ENCODE peak calls at places on chromosome 2, in six cellular contexts. C is EL, U is caudate nucleus, M is MCF 10A, B is dermis blood vessel endothelial cell, T is kidney epithelial cell. R is an unnamed sample.

GRCh38 chr2:115746151-115746550 is 1303.7 kb downstream of the DPP10 start:
- DNase-seq in C (no peak), U (no peak), M (no peak), B (no peak), T (no peak), R (no peak)

GRCh38 chr2:217995741-217996141 is 7.1 kb downstream of the TNS1 start:
- DNase-seq in C (peak), U (no peak), M (peak), B (no peak), T (no peak), R (no peak)

GRCh38 chr2:201513271-201513670 is 61.7 kb downstream of the STRADB start:
- DNase-seq in C (no peak), U (no peak), M (no peak), B (no peak), T (no peak), R (no peak)

GRCh38 chr2:20071397-20072383 is 20.3 kb upstream of the LAPTM4A start:
- DNase-seq in C (peak), U (no peak), M (peak), B (no peak), T (no peak), R (no peak)

GRCh38 chr2:145006957-145007672 is 487.2 kb upstream of the ZEB2 start:
- DNase-seq in C (peak), U (no peak), M (peak), B (peak), T (peak), R (no peak)

GRCh38 chr2:229869226-229869625 is 52.6 kb downstream of the TRIP12 start:
- DNase-seq in C (no peak), U (no peak), M (no peak), B (no peak), T (no peak), R (no peak)

GRCh38 chr2:101818531-101819451 is 121.3 kb downstream of the MAP4K4 start:
- DNase-seq in C (peak), U (no peak), M (peak), B (peak), T (no peak), R (no peak)

GRCh38 chr2:182868423-182868822 is 2.0 kb upstream of the FRZB start:
- DNase-seq in C (no peak), U (no peak), M (no peak), B (no peak), T (no peak), R (no peak)

GRCh38 chr2:179195146-179195545 is 69.5 kb downstream of the SESTD1 start:
- DNase-seq in C (no peak), U (no peak), M (no peak), B (no peak), T (no peak), R (no peak)

GRCh38 chr2:17353268-17353667 is 165.0 kb downstream of the RAD51AP2 start:
- DNase-seq in C (no peak), U (no peak), M (no peak), B (no peak), T (no peak), R (no peak)

GRCh38 chr2:37575780-37576179 is 95.7 kb downstream of the CDC42EP3 start:
- DNase-seq in C (no peak), U (no peak), M (no peak), B (peak), T (no peak), R (no peak)

GRCh38 chr2:181077128-181077709 is 96.8 kb downstream of the UBE2E3 start:
- DNase-seq in C (peak), U (no peak), M (peak), B (peak), T (no peak), R (no peak)

GRCh38 chr2:237479747-237480146 is 7.3 kb upstream of the MLPH start:
- DNase-seq in C (no peak), U (no peak), M (no peak), B (no peak), T (no peak), R (no peak)

GRCh38 chr2:71923143-71923525 is 224.5 kb downstream of the CYP26B1 start:
- DNase-seq in C (peak), U (no peak), M (no peak), B (no peak), T (no peak), R (no peak)

GRCh38 chr2:216023055-216023648 is 9.8 kb upstream of the MREG start:
- DNase-seq in C (peak), U (no peak), M (peak), B (peak), T (no peak), R (no peak)

GRCh38 chr2:201971516-201972228 is 62.0 kb upstream of the FZD7 start:
- DNase-seq in C (peak), U (no peak), M (no peak), B (no peak), T (no peak), R (no peak)

GRCh38 chr2:190540048-190540447 is 5.5 kb upstream of the NEMP2 start:
- DNase-seq in C (no peak), U (no peak), M (peak), B (peak), T (no peak), R (no peak)

GRCh38 chr2:3738454-3738853 is 35.1 kb downstream of the DCDC2C start:
- DNase-seq in C (peak), U (no peak), M (peak), B (peak), T (no peak), R (no peak)

GRCh38 chr2:234571620-234572407 is 74.9 kb upstream of the ARL4C start:
- DNase-seq in C (peak), U (no peak), M (no peak), B (no peak), T (no peak), R (no peak)

GRCh38 chr2:40625849-40626248 is 174.0 kb upstream of the SLC8A1 start:
- DNase-seq in C (peak), U (no peak), M (peak), B (no peak), T (peak), R (no peak)

GRCh38 chr2:205612661-205613060 is 69.6 kb upstream of the NRP2 start:
- DNase-seq in C (no peak), U (no peak), M (no peak), B (no peak), T (no peak), R (no peak)

GRCh38 chr2:218815244-218815637 is 16.4 kb downstream of the PRKAG3 start:
- DNase-seq in C (no peak), U (no peak), M (no peak), B (no peak), T (no peak), R (no peak)

GRCh38 chr2:231047270-231047921 is 9.3 kb upstream of the PSMD1 start:
- DNase-seq in C (no peak), U (peak), M (no peak), B (no peak), T (no peak), R (no peak)

GRCh38 chr2:112799291-112799975 is 15.1 kb upstream of the IL1A start:
- DNase-seq in C (no peak), U (no peak), M (no peak), B (no peak), T (no peak), R (no peak)

GRCh38 chr2:230842473-230842872 is 22.3 kb upstream of the ITM2C start:
- DNase-seq in C (no peak), U (no peak), M (peak), B (no peak), T (peak), R (no peak)

GRCh38 chr2:23480991-23481797 is 96.2 kb downstream of the KLHL29 start:
- DNase-seq in C (peak), U (no peak), M (peak), B (peak), T (peak), R (no peak)

GRCh38 chr2:25558262-25558661 is 115.1 kb downstream of the DTNB start:
- DNase-seq in C (peak), U (no peak), M (no peak), B (peak), T (peak), R (no peak)

GRCh38 chr2:136439277-136439676 is 321.3 kb upstream of the CXCR4 start:
- DNase-seq in C (no peak), U (no peak), M (no peak), B (no peak), T (no peak), R (no peak)

GRCh38 chr2:47664817-47665216 is 118.1 kb upstream of the MSH6 start:
- DNase-seq in C (no peak), U (no peak), M (peak), B (peak), T (no peak), R (no peak)

GRCh38 chr2:147255812-147256211 is 589.0 kb upstream of the ACVR2A start:
- DNase-seq in C (no peak), U (peak), M (peak), B (no peak), T (no peak), R (no peak)

GRCh38 chr2:240593026-240593702 is 6.6 kb downstream of the CAPN10 start:
- DNase-seq in C (no peak), U (no peak), M (no peak), B (no peak), T (no peak), R (peak)

R was measured in lower lobe of right lung.